ENCODE peak calls at places on chromosome 5, in ten cellular contexts. G, X, R, D, T, P, N, K, B and H are unnamed samples.
A peak's percentile ranks its signal among the peaks of the same experiment; 100 is the strongest.

GRCh38 chr5:141512390-141513020 is 23.6 kb downstream of the PCDHGC5 start:
- DNase-seq in B (peak; percentile 84), X (peak; percentile 87), K (peak; percentile 52), G (no peak), R (peak; percentile 74), P (peak; percentile 72), T (peak; percentile 89), N (peak; percentile 83), D (peak; percentile 88), H (peak; percentile 90)

GRCh38 chr5:139443766-139444473 is 4.6 kb upstream of the DNAJC18 start:
- DNase-seq in X (no peak), P (peak; percentile 51), D (no peak), T (no peak), G (no peak), N (no peak), K (no peak), B (no peak), R (no peak), H (no peak)

GRCh38 chr5:147180751-147181150 is 54.1 kb upstream of the STK32A start:
- DNase-seq in R (no peak), D (no peak), B (no peak), X (no peak), P (peak; percentile 37), K (no peak), T (no peak), G (no peak), N (no peak), H (no peak)

GRCh38 chr5:56328753-56329560 is 95.8 kb upstream of the ANKRD55 start:
- DNase-seq in N (peak; percentile 42), D (no peak), P (peak; percentile 29), T (no peak), X (no peak), K (no peak), B (peak; percentile 47), R (peak; percentile 2), G (no peak), H (no peak)

GRCh38 chr5:152817311-152817710 is 412.2 kb upstream of the NMUR2 start:
- DNase-seq in G (no peak), D (no peak), X (no peak), K (no peak), N (no peak), T (no peak), B (no peak), R (no peak), P (no peak), H (no peak)

GRCh38 chr5:82674718-82675117 is 396.6 kb upstream of the RPS23 start:
- DNase-seq in G (no peak), R (no peak), P (no peak), X (no peak), N (no peak), B (no peak), D (no peak), T (no peak), K (no peak), H (no peak)

GRCh38 chr5:38640012-38640395 is 83.6 kb upstream of the LIFR start:
- DNase-seq in R (no peak), P (peak; percentile 58), G (no peak), T (no peak), B (peak; percentile 17), D (no peak), N (no peak), X (no peak), K (no peak), H (no peak)

GRCh38 chr5:138943615-138944173 is 68.6 kb upstream of the LRRTM2 start:
- DNase-seq in B (no peak), D (no peak), K (no peak), R (no peak), X (no peak), T (no peak), P (no peak), G (no peak), N (no peak), H (no peak)

GRCh38 chr5:53433036-53433435 is 47.4 kb upstream of the FST start:
- DNase-seq in K (no peak), N (no peak), X (no peak), B (no peak), P (no peak), G (no peak), D (no peak), T (no peak), R (no peak), H (no peak)

GRCh38 chr5:67203701-67204074 is 7.1 kb upstream of the CD180 start:
- DNase-seq in T (no peak), R (no peak), D (no peak), P (no peak), X (no peak), B (no peak), N (no peak), K (no peak), G (no peak), H (no peak)

GRCh38 chr5:173016621-173017046 is 33.1 kb downstream of the ATP6V0E1 start:
- DNase-seq in K (no peak), P (peak; percentile 85), B (peak; percentile 43), X (peak; percentile 43), D (peak; percentile 41), R (no peak), N (no peak), T (no peak), G (no peak), H (peak; percentile 25)

GRCh38 chr5:123776761-123777160 is 264.8 kb downstream of the CSNK1G3 start:
- DNase-seq in G (no peak), N (no peak), T (no peak), P (peak; percentile 26), K (no peak), D (no peak), X (no peak), R (no peak), B (no peak), H (no peak)

GRCh38 chr5:175711472-175712312 is 53.8 kb downstream of the HRH2 start:
- DNase-seq in X (no peak), R (no peak), G (no peak), T (no peak), N (no peak), B (no peak), D (no peak), K (no peak), P (no peak), H (no peak)

GRCh38 chr5:16600949-16601348 is 15.8 kb downstream of the RETREG1 start:
- DNase-seq in K (no peak), G (no peak), X (no peak), T (no peak), D (no peak), B (no peak), R (no peak), P (peak; percentile 8), N (no peak), H (no peak)

GRCh38 chr5:14142856-14143508 is at the start of gene TRIO:
- DNase-seq in N (peak; percentile 77), G (peak; percentile 63), X (peak; percentile 89), P (peak; percentile 94), R (peak; percentile 73), K (peak; percentile 88), D (peak; percentile 93), B (peak; percentile 95), T (peak; percentile 59), H (peak; percentile 91)

GRCh38 chr5:169731221-169731620 is 94.1 kb downstream of the DOCK2 start:
- DNase-seq in T (no peak), P (no peak), G (no peak), N (no peak), R (no peak), K (no peak), D (no peak), B (no peak), X (no peak), H (no peak)

GRCh38 chr5:75831561-75831960 is 114.3 kb upstream of the POC5 start:
- DNase-seq in K (no peak), T (no peak), X (no peak), D (no peak), P (no peak), G (no peak), N (no peak), B (no peak), R (no peak), H (no peak)

GRCh38 chr5:169004551-169004950 is 296.4 kb downstream of the SLIT3 start:
- DNase-seq in K (no peak), T (no peak), X (no peak), G (no peak), P (no peak), N (no peak), B (no peak), R (no peak), D (no peak), H (no peak)

GRCh38 chr5:103262422-103262871 is 3.9 kb downstream of the MACIR start:
- DNase-seq in N (no peak), G (no peak), B (no peak), X (no peak), K (no peak), D (no peak), R (no peak), P (peak; percentile 69), T (no peak), H (no peak)

GRCh38 chr5:40437452-40437861 is 242.3 kb upstream of the PTGER4 start:
- DNase-seq in K (no peak), N (no peak), D (no peak), G (no peak), B (peak; percentile 31), T (no peak), X (peak; percentile 40), R (no peak), P (peak; percentile 53), H (no peak)

GRCh38 chr5:173507171-173507570 is 109.3 kb downstream of the BOD1 start:
- DNase-seq in N (no peak), D (no peak), K (no peak), T (no peak), G (no peak), P (no peak), X (no peak), R (no peak), B (no peak), H (no peak)

GRCh38 chr5:10366310-10367297 is 13.1 kb downstream of the MARCHF6 start:
- DNase-seq in D (peak; percentile 79), B (peak; percentile 68), X (no peak), K (no peak), G (no peak), N (no peak), R (no peak), T (no peak), P (peak; percentile 63), H (peak; percentile 80)